ENCODE peak calls at places on chromosomes 5 and 9, in seven cellular contexts. One of them, this sample, is unnamed.

GRCh38 chr9:121861501-121862180 is 210.2 kb downstream of the DAB2IP start:
- DNase-seq in AG04450: no peak
- DNase-seq in SW480: peak; percentile 33
- DNase-seq in hippocampal formation: peak; percentile 13
- DNase-seq in AG20443: peak; percentile 43
- DNase-seq in T-helper 9 cell: no peak
- DNase-seq in activated T-cell treated with anti-CD3 and anti-CD28 coated beads for 1 hour: no peak
- DNase-seq in this sample: peak; percentile 50

GRCh38 chr9:114880276-114880891 is 50.0 kb downstream of the TNFSF8 start:
- DNase-seq in AG04450: no peak
- DNase-seq in SW480: no peak
- DNase-seq in hippocampal formation: no peak
- DNase-seq in AG20443: no peak
- DNase-seq in T-helper 9 cell: no peak
- DNase-seq in activated T-cell treated with anti-CD3 and anti-CD28 coated beads for 1 hour: no peak
- DNase-seq in this sample: peak; percentile 17

GRCh38 chr9:108551030-108551964 is 304.5 kb downstream of the ACTL7B start:
- DNase-seq in AG04450: peak; percentile 73
- DNase-seq in SW480: no peak
- DNase-seq in hippocampal formation: no peak
- DNase-seq in AG20443: peak; percentile 87
- DNase-seq in T-helper 9 cell: no peak
- DNase-seq in activated T-cell treated with anti-CD3 and anti-CD28 coated beads for 1 hour: no peak
- DNase-seq in this sample: no peak

GRCh38 chr5:129244478-129244877 is 149.9 kb downstream of the ISOC1 start:
- DNase-seq in AG04450: no peak
- DNase-seq in SW480: no peak
- DNase-seq in hippocampal formation: no peak
- DNase-seq in AG20443: no peak
- DNase-seq in T-helper 9 cell: no peak
- DNase-seq in activated T-cell treated with anti-CD3 and anti-CD28 coated beads for 1 hour: no peak
- DNase-seq in this sample: no peak

GRCh38 chr9:137967280-137967943 is 89.8 kb downstream of the CACNA1B start:
- DNase-seq in AG04450: no peak
- DNase-seq in SW480: no peak
- DNase-seq in hippocampal formation: no peak
- DNase-seq in AG20443: no peak
- DNase-seq in T-helper 9 cell: no peak
- DNase-seq in activated T-cell treated with anti-CD3 and anti-CD28 coated beads for 1 hour: no peak
- DNase-seq in this sample: no peak

GRCh38 chr5:160312139-160312959 is at the start of gene CCNJL:
- DNase-seq in AG04450: no peak
- DNase-seq in SW480: peak; percentile 91
- DNase-seq in hippocampal formation: peak; percentile 40
- DNase-seq in AG20443: peak; percentile 60
- DNase-seq in T-helper 9 cell: no peak
- DNase-seq in activated T-cell treated with anti-CD3 and anti-CD28 coated beads for 1 hour: no peak
- DNase-seq in this sample: peak; percentile 79

GRCh38 chr5:162593881-162594280 is 526.3 kb downstream of the GABRG2 start:
- DNase-seq in AG04450: no peak
- DNase-seq in SW480: peak; percentile 5
- DNase-seq in hippocampal formation: no peak
- DNase-seq in AG20443: no peak
- DNase-seq in T-helper 9 cell: no peak
- DNase-seq in activated T-cell treated with anti-CD3 and anti-CD28 coated beads for 1 hour: no peak
- DNase-seq in this sample: no peak

GRCh38 chr5:1419476-1420210 is 25.6 kb downstream of the SLC6A3 start:
- DNase-seq in AG04450: no peak
- DNase-seq in SW480: no peak
- DNase-seq in hippocampal formation: no peak
- DNase-seq in AG20443: no peak
- DNase-seq in T-helper 9 cell: no peak
- DNase-seq in activated T-cell treated with anti-CD3 and anti-CD28 coated beads for 1 hour: no peak
- DNase-seq in this sample: no peak

GRCh38 chr5:95723632-95724369 is 7.3 kb upstream of the RHOBTB3 start:
- DNase-seq in AG04450: no peak
- DNase-seq in SW480: no peak
- DNase-seq in hippocampal formation: no peak
- DNase-seq in AG20443: no peak
- DNase-seq in T-helper 9 cell: no peak
- DNase-seq in activated T-cell treated with anti-CD3 and anti-CD28 coated beads for 1 hour: no peak
- DNase-seq in this sample: no peak

GRCh38 chr9:96484521-96484931 is 34.6 kb downstream of the HABP4 start:
- DNase-seq in AG04450: no peak
- DNase-seq in SW480: no peak
- DNase-seq in hippocampal formation: no peak
- DNase-seq in AG20443: no peak
- DNase-seq in T-helper 9 cell: no peak
- DNase-seq in activated T-cell treated with anti-CD3 and anti-CD28 coated beads for 1 hour: no peak
- DNase-seq in this sample: no peak

GRCh38 chr5:72366324-72366976 is 46.3 kb downstream of the PTCD2 start:
- DNase-seq in AG04450: peak; percentile 61
- DNase-seq in SW480: peak; percentile 66
- DNase-seq in hippocampal formation: no peak
- DNase-seq in AG20443: peak; percentile 62
- DNase-seq in T-helper 9 cell: peak; percentile 4
- DNase-seq in activated T-cell treated with anti-CD3 and anti-CD28 coated beads for 1 hour: no peak
- DNase-seq in this sample: no peak

GRCh38 chr5:132267166-132267739 is 9.8 kb downstream of the PDLIM4 start:
- DNase-seq in AG04450: no peak
- DNase-seq in SW480: no peak
- DNase-seq in hippocampal formation: no peak
- DNase-seq in AG20443: no peak
- DNase-seq in T-helper 9 cell: no peak
- DNase-seq in activated T-cell treated with anti-CD3 and anti-CD28 coated beads for 1 hour: no peak
- DNase-seq in this sample: no peak

GRCh38 chr5:37709020-37709419 is 130.8 kb downstream of the GDNF start:
- DNase-seq in AG04450: no peak
- DNase-seq in SW480: no peak
- DNase-seq in hippocampal formation: no peak
- DNase-seq in AG20443: no peak
- DNase-seq in T-helper 9 cell: no peak
- DNase-seq in activated T-cell treated with anti-CD3 and anti-CD28 coated beads for 1 hour: no peak
- DNase-seq in this sample: no peak

GRCh38 chr9:123534336-123534735 is 178.3 kb downstream of the CRB2 start:
- DNase-seq in AG04450: no peak
- DNase-seq in SW480: no peak
- DNase-seq in hippocampal formation: no peak
- DNase-seq in AG20443: no peak
- DNase-seq in T-helper 9 cell: no peak
- DNase-seq in activated T-cell treated with anti-CD3 and anti-CD28 coated beads for 1 hour: no peak
- DNase-seq in this sample: no peak

GRCh38 chr9:112856843-112857242 is 33.8 kb downstream of the SLC46A2 start:
- DNase-seq in AG04450: no peak
- DNase-seq in SW480: no peak
- DNase-seq in hippocampal formation: no peak
- DNase-seq in AG20443: no peak
- DNase-seq in T-helper 9 cell: no peak
- DNase-seq in activated T-cell treated with anti-CD3 and anti-CD28 coated beads for 1 hour: no peak
- DNase-seq in this sample: no peak

GRCh38 chr5:139848508-139849100 is 53.0 kb downstream of the PSD2 start:
- DNase-seq in AG04450: no peak
- DNase-seq in SW480: no peak
- DNase-seq in hippocampal formation: no peak
- DNase-seq in AG20443: no peak
- DNase-seq in T-helper 9 cell: peak; percentile 13
- DNase-seq in activated T-cell treated with anti-CD3 and anti-CD28 coated beads for 1 hour: peak; percentile 20
- DNase-seq in this sample: no peak

GRCh38 chr5:59335544-59335943 is 558.0 kb downstream of the PDE4D start:
- DNase-seq in AG04450: no peak
- DNase-seq in SW480: no peak
- DNase-seq in hippocampal formation: no peak
- DNase-seq in AG20443: no peak
- DNase-seq in T-helper 9 cell: no peak
- DNase-seq in activated T-cell treated with anti-CD3 and anti-CD28 coated beads for 1 hour: no peak
- DNase-seq in this sample: no peak

GRCh38 chr5:994821-995220 is 13.8 kb upstream of the NKD2 start:
- DNase-seq in AG04450: no peak
- DNase-seq in SW480: no peak
- DNase-seq in hippocampal formation: no peak
- DNase-seq in AG20443: no peak
- DNase-seq in T-helper 9 cell: no peak
- DNase-seq in activated T-cell treated with anti-CD3 and anti-CD28 coated beads for 1 hour: no peak
- DNase-seq in this sample: no peak

GRCh38 chr5:83815661-83816060 is 95.0 kb upstream of the HAPLN1 start:
- DNase-seq in AG04450: no peak
- DNase-seq in SW480: no peak
- DNase-seq in hippocampal formation: no peak
- DNase-seq in AG20443: no peak
- DNase-seq in T-helper 9 cell: no peak
- DNase-seq in activated T-cell treated with anti-CD3 and anti-CD28 coated beads for 1 hour: no peak
- DNase-seq in this sample: no peak

GRCh38 chr9:95952471-95952870 is 77.0 kb downstream of the ERCC6L2 start:
- DNase-seq in AG04450: no peak
- DNase-seq in SW480: no peak
- DNase-seq in hippocampal formation: no peak
- DNase-seq in AG20443: no peak
- DNase-seq in T-helper 9 cell: no peak
- DNase-seq in activated T-cell treated with anti-CD3 and anti-CD28 coated beads for 1 hour: no peak
- DNase-seq in this sample: no peak

GRCh38 chr9:126043691-126044090 is 282.9 kb upstream of the MVB12B start:
- DNase-seq in AG04450: no peak
- DNase-seq in SW480: no peak
- DNase-seq in hippocampal formation: no peak
- DNase-seq in AG20443: no peak
- DNase-seq in T-helper 9 cell: no peak
- DNase-seq in activated T-cell treated with anti-CD3 and anti-CD28 coated beads for 1 hour: no peak
- DNase-seq in this sample: no peak

GRCh38 chr5:33049298-33049697 is 338.2 kb downstream of the NPR3 start:
- DNase-seq in AG04450: no peak
- DNase-seq in SW480: no peak
- DNase-seq in hippocampal formation: no peak
- DNase-seq in AG20443: peak; percentile 49
- DNase-seq in T-helper 9 cell: no peak
- DNase-seq in activated T-cell treated with anti-CD3 and anti-CD28 coated beads for 1 hour: no peak
- DNase-seq in this sample: no peak

GRCh38 chr9:38251036-38251335 is 141.5 kb upstream of the ALDH1B1 start:
- DNase-seq in AG04450: no peak
- DNase-seq in SW480: no peak
- DNase-seq in hippocampal formation: no peak
- DNase-seq in AG20443: no peak
- DNase-seq in T-helper 9 cell: no peak
- DNase-seq in activated T-cell treated with anti-CD3 and anti-CD28 coated beads for 1 hour: no peak
- DNase-seq in this sample: no peak

GRCh38 chr5:140926211-140926902 is at the start of gene PCDHAC1:
- DNase-seq in AG04450: no peak
- DNase-seq in SW480: peak; percentile 86
- DNase-seq in hippocampal formation: peak; percentile 77
- DNase-seq in AG20443: peak; percentile 78
- DNase-seq in T-helper 9 cell: peak; percentile 10
- DNase-seq in activated T-cell treated with anti-CD3 and anti-CD28 coated beads for 1 hour: no peak
- DNase-seq in this sample: peak; percentile 71

GRCh38 chr9:74132986-74133385 is 364.1 kb upstream of the RORB start:
- DNase-seq in AG04450: no peak
- DNase-seq in SW480: no peak
- DNase-seq in hippocampal formation: no peak
- DNase-seq in AG20443: no peak
- DNase-seq in T-helper 9 cell: no peak
- DNase-seq in activated T-cell treated with anti-CD3 and anti-CD28 coated beads for 1 hour: no peak
- DNase-seq in this sample: no peak

GRCh38 chr5:172821340-172821985 is 12.6 kb upstream of the ERGIC1 start:
- DNase-seq in AG04450: no peak
- DNase-seq in SW480: no peak
- DNase-seq in hippocampal formation: no peak
- DNase-seq in AG20443: no peak
- DNase-seq in T-helper 9 cell: no peak
- DNase-seq in activated T-cell treated with anti-CD3 and anti-CD28 coated beads for 1 hour: no peak
- DNase-seq in this sample: no peak

GRCh38 chr5:121668635-121669034 is 183.0 kb upstream of the FTMT start:
- DNase-seq in AG04450: no peak
- DNase-seq in SW480: peak; percentile 9
- DNase-seq in hippocampal formation: no peak
- DNase-seq in AG20443: no peak
- DNase-seq in T-helper 9 cell: no peak
- DNase-seq in activated T-cell treated with anti-CD3 and anti-CD28 coated beads for 1 hour: no peak
- DNase-seq in this sample: no peak

GRCh38 chr5:72226950-72227349 is 93.1 kb downstream of the MRPS27 start:
- DNase-seq in AG04450: no peak
- DNase-seq in SW480: peak; percentile 70
- DNase-seq in hippocampal formation: no peak
- DNase-seq in AG20443: no peak
- DNase-seq in T-helper 9 cell: no peak
- DNase-seq in activated T-cell treated with anti-CD3 and anti-CD28 coated beads for 1 hour: no peak
- DNase-seq in this sample: no peak

GRCh38 chr5:74201334-74202081 is 439.0 kb downstream of the ENC1 start:
- DNase-seq in AG04450: no peak
- DNase-seq in SW480: peak; percentile 50
- DNase-seq in hippocampal formation: no peak
- DNase-seq in AG20443: no peak
- DNase-seq in T-helper 9 cell: no peak
- DNase-seq in activated T-cell treated with anti-CD3 and anti-CD28 coated beads for 1 hour: no peak
- DNase-seq in this sample: no peak

GRCh38 chr9:69801994-69802393 is 18.6 kb upstream of the CFAP95 start:
- DNase-seq in AG04450: no peak
- DNase-seq in SW480: peak; percentile 11
- DNase-seq in hippocampal formation: no peak
- DNase-seq in AG20443: no peak
- DNase-seq in T-helper 9 cell: no peak
- DNase-seq in activated T-cell treated with anti-CD3 and anti-CD28 coated beads for 1 hour: no peak
- DNase-seq in this sample: no peak

GRCh38 chr9:77432053-77432452 is 216.1 kb downstream of the GNA14 start:
- DNase-seq in AG04450: no peak
- DNase-seq in SW480: no peak
- DNase-seq in hippocampal formation: no peak
- DNase-seq in AG20443: no peak
- DNase-seq in T-helper 9 cell: no peak
- DNase-seq in activated T-cell treated with anti-CD3 and anti-CD28 coated beads for 1 hour: no peak
- DNase-seq in this sample: no peak

GRCh38 chr5:125266106-125266505 is 519.7 kb upstream of the ZNF608 start:
- DNase-seq in AG04450: no peak
- DNase-seq in SW480: no peak
- DNase-seq in hippocampal formation: no peak
- DNase-seq in AG20443: no peak
- DNase-seq in T-helper 9 cell: no peak
- DNase-seq in activated T-cell treated with anti-CD3 and anti-CD28 coated beads for 1 hour: no peak
- DNase-seq in this sample: no peak